ENCODE peak calls at places on chromosomes 7 and 10, in eight cellular contexts. D is uterus, C is neural progenitor cell, B is PC-3, O is thoracic aorta, G is adrenal gland, Y is cardiac muscle cell, Z is bronchial epithelial cell. M is an unnamed sample.
A peak's percentile ranks its signal among the peaks of the same experiment; 100 is the strongest.

GRCh38 chr7:142864980-142865747 is 10.3 kb downstream of the EPHB6 start:
- DNase-seq in B (no peak), O (no peak), G (no peak), Y (no peak), Z (no peak), C (no peak), D (no peak), M (no peak)

GRCh38 chr10:112956631-112957350 is 6.7 kb downstream of the TCF7L2 start:
- DNase-seq in G (no peak), B (no peak), Z (no peak), Y (no peak), O (no peak), C (peak; percentile 48), D (no peak), M (no peak)

GRCh38 chr7:123191132-123191531 is 8.6 kb downstream of the SLC13A1 start:
- DNase-seq in C (no peak), O (no peak), D (no peak), Y (no peak), B (peak; percentile 86), G (no peak), Z (peak; percentile 89), M (no peak)

GRCh38 chr7:43785425-43785824 is 26.9 kb downstream of the BLVRA start:
- DNase-seq in Y (no peak), O (no peak), C (no peak), D (peak; percentile 85), G (peak; percentile 80), Z (peak; percentile 90), B (peak; percentile 67), M (no peak)

GRCh38 chr7:132755538-132756481 is 179.5 kb upstream of the PLXNA4 start:
- DNase-seq in B (no peak), O (no peak), Z (no peak), Y (no peak), D (no peak), C (no peak), G (no peak), M (no peak)

GRCh38 chr10:70832852-70833542 is 17.2 kb downstream of the SGPL1 start:
- DNase-seq in Z (peak; percentile 91), O (no peak), G (no peak), D (no peak), B (peak; percentile 97), C (no peak), Y (no peak), M (no peak)

GRCh38 chr7:38673795-38674194 is 42.6 kb upstream of the AMPH start:
- DNase-seq in C (no peak), Y (no peak), O (no peak), D (no peak), Z (peak; percentile 97), B (peak; percentile 60), G (no peak), M (no peak)

GRCh38 chr7:148547946-148548345 is 42.6 kb upstream of the C7orf33 start:
- DNase-seq in C (no peak), D (no peak), Z (no peak), O (no peak), B (no peak), G (no peak), Y (peak; percentile 28), M (no peak)

GRCh38 chr7:28329616-28330373 is 82.5 kb upstream of the CREB5 start:
- DNase-seq in C (no peak), Z (no peak), O (no peak), G (no peak), Y (peak; percentile 41), B (no peak), D (no peak), M (no peak)

GRCh38 chr7:68564741-68565140 is 1033.5 kb upstream of the AUTS2 start:
- DNase-seq in B (no peak), G (no peak), C (no peak), Y (no peak), D (no peak), Z (no peak), O (no peak), M (no peak)

GRCh38 chr10:29271877-29272276 is 17.0 kb upstream of the LYZL1 start:
- DNase-seq in O (no peak), C (no peak), B (no peak), D (no peak), Y (no peak), G (no peak), Z (no peak), M (no peak)

GRCh38 chr7:96591159-96591899 is 118.3 kb downstream of the SEM1 start:
- DNase-seq in G (no peak), D (no peak), Z (no peak), O (no peak), C (no peak), B (peak; percentile 9), Y (no peak), M (no peak)

GRCh38 chr7:99384523-99384922 is 10.0 kb downstream of the ARPC1B start:
- DNase-seq in G (no peak), Y (no peak), C (no peak), D (no peak), Z (no peak), O (no peak), B (no peak), M (no peak)

GRCh38 chr7:132508724-132509348 is 67.4 kb downstream of the PLXNA4 start:
- DNase-seq in Y (peak; percentile 50), O (no peak), C (peak; percentile 44), D (no peak), G (no peak), B (no peak), Z (no peak), M (no peak)

GRCh38 chr10:88865281-88865876 is 13.7 kb upstream of the ANKRD22 start:
- DNase-seq in D (no peak), G (no peak), B (peak; percentile 56), O (no peak), C (no peak), Z (peak; percentile 64), Y (no peak), M (no peak)

GRCh38 chr7:47552631-47553030 is 29.3 kb downstream of the TNS3 start:
- DNase-seq in G (no peak), Y (no peak), Z (peak; percentile 78), D (peak; percentile 64), O (no peak), C (no peak), B (peak; percentile 28), M (no peak)

GRCh38 chr10:63171255-63171654 is 38.1 kb downstream of the NRBF2 start:
- DNase-seq in B (no peak), G (no peak), C (no peak), Z (no peak), O (no peak), D (no peak), Y (peak; percentile 61), M (no peak)

GRCh38 chr7:132805766-132806165 is 229.5 kb upstream of the PLXNA4 start:
- DNase-seq in G (no peak), Z (no peak), C (no peak), O (no peak), D (no peak), Y (no peak), B (no peak), M (no peak)

GRCh38 chr10:21427804-21428481 is 97.5 kb downstream of the SKIDA1 start:
- DNase-seq in G (no peak), Z (peak; percentile 79), B (no peak), C (no peak), O (no peak), D (no peak), Y (no peak), M (no peak)

GRCh38 chr7:27091125-27091524 is 4.7 kb downstream of the HOXA1 start:
- DNase-seq in Z (no peak), G (no peak), B (no peak), Y (no peak), C (no peak), O (no peak), D (no peak), M (no peak)
- H3K27me3 ChIP-seq in Z (peaks cover 33% of the 10 kb centered on the region), G (peaks cover 15% of the 10 kb centered on the region), B (no peaks in the 10 kb centered on the region), Y (peaks cover 100% of the 10 kb centered on the region), C (peaks cover 100% of the 10 kb centered on the region), O (peaks cover 15% of the 10 kb centered on the region), D (peaks cover 10% of the 10 kb centered on the region), M (no peaks in the 10 kb centered on the region)

DNA sequence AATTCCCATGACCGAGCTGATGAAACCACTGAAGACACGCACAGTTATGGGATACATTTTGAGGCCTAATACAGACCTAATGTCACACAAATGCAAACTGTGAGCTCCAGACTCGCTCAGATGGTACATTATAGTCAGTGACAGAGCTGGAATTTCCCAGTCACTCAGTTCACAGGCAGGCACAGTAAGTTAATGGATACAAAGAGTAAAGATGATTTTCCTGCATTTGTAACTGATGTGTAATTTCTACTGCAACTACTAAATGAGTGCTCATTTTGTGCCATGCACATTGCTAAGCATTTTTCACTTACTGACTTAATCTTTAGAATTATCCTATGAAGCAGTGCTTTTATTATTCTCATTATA is 56.5 kb downstream of the ENO4 start:
- DNase-seq in Z (no peak), O (no peak), G (no peak), D (no peak), B (no peak), C (no peak), Y (no peak), M (no peak)
- H3K36me3 ChIP-seq in Z (no peaks in the 10 kb centered on the region), O (no peaks in the 10 kb centered on the region), G (peaks cover 5% of the 10 kb centered on the region), D (no peaks in the 10 kb centered on the region), B (peaks cover 9% of the 10 kb centered on the region), C (no peaks in the 10 kb centered on the region), Y (no peaks in the 10 kb centered on the region), M (peaks cover 35% of the 10 kb centered on the region)

GRCh38 chr7:1351881-1352625 is 107.2 kb downstream of the MICALL2 start:
- DNase-seq in G (no peak), O (no peak), Z (no peak), D (no peak), B (no peak), Y (no peak), C (no peak), M (no peak)

GRCh38 chr7:1346851-1347250 is 112.4 kb downstream of the MICALL2 start:
- DNase-seq in D (no peak), O (no peak), B (no peak), C (no peak), Y (no peak), G (no peak), Z (no peak), M (no peak)

GRCh38 chr7:1348096-1348835 is 111.0 kb downstream of the MICALL2 start:
- DNase-seq in Z (no peak), B (no peak), Y (no peak), C (no peak), G (no peak), D (no peak), O (no peak), M (no peak)

GRCh38 chr7:1348836-1349335 is 110.4 kb downstream of the MICALL2 start:
- DNase-seq in C (no peak), D (no peak), Y (no peak), B (no peak), G (no peak), O (no peak), Z (no peak), M (no peak)

DNA sequence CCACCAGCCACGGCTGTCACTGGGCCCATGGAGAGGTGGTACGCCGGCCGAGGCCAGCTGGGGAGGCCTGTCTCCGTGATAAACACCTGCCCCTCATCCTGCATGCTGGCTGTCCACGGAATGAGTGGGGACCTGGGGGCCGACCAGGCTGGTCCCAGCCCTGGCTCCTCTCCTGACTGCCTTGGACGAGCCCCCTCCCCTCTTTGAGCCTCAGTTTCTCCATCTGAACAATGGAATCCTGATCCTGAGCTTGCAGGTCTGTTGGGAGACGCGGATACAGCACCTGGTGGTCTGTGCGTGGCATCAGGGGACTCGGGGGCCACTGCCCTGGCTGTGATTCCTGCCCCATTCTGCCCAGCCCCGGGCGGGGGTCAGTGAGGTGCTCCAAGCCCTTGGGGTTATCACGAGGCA is 109.9 kb downstream of the MICALL2 start:
- DNase-seq in C (no peak), D (no peak), Z (no peak), O (no peak), Y (no peak), G (no peak), B (no peak), M (no peak)
- H3K27me3 ChIP-seq in C (no peaks in the 10 kb centered on the region), D (no peaks in the 10 kb centered on the region), Z (no peaks in the 10 kb centered on the region), O (no peaks in the 10 kb centered on the region), Y (no peaks in the 10 kb centered on the region), G (peaks cover 39% of the 10 kb centered on the region), B (peaks cover 41% of the 10 kb centered on the region), M (peaks cover 33% of the 10 kb centered on the region)

GRCh38 chr10:122245897-122246296 is 25.2 kb upstream of the BTBD16 start:
- DNase-seq in D (no peak), Z (no peak), O (no peak), Y (no peak), B (no peak), G (no peak), C (no peak), M (no peak)
- H3K36me3 ChIP-seq in D (no peaks in the 10 kb centered on the region), Z (peaks cover 32% of the 10 kb centered on the region), O (peaks cover 27% of the 10 kb centered on the region), Y (peaks cover 28% of the 10 kb centered on the region), B (no peaks in the 10 kb centered on the region), G (no peaks in the 10 kb centered on the region), C (no peaks in the 10 kb centered on the region), M (peaks cover 37% of the 10 kb centered on the region)

M was measured in RWPE2.